ENCODE peak calls at places on chromosomes 5 and 9, in four cellular contexts. One of them, this sample, is unnamed.

GRCh38 chr5:34620185-34620584 is 35.9 kb upstream of the RAI14 start:
- DNase-seq in HCT116: no peak
- DNase-seq in K562: no peak
- DNase-seq in HepG2: no peak
- DNase-seq in this sample: no peak

GRCh38 chr5:149903441-149903840 is 41.2 kb downstream of the PDE6A start:
- DNase-seq in HCT116: no peak
- DNase-seq in K562: no peak
- DNase-seq in HepG2: no peak
- DNase-seq in this sample: no peak

GRCh38 chr5:169219351-169219750 is 81.6 kb downstream of the SLIT3 start:
- DNase-seq in HCT116: no peak
- DNase-seq in K562: no peak
- DNase-seq in HepG2: no peak
- DNase-seq in this sample: no peak

GRCh38 chr9:131095666-131096489 is 453 bp upstream of the AIF1L start:
- DNase-seq in HCT116: peak
- DNase-seq in K562: peak
- DNase-seq in HepG2: peak
- DNase-seq in this sample: no peak

GRCh38 chr5:136042665-136043121 is 13.9 kb downstream of the TGFBI start:
- DNase-seq in HCT116: no peak
- DNase-seq in K562: no peak
- DNase-seq in HepG2: peak
- DNase-seq in this sample: no peak

GRCh38 chr5:39016587-39017275 is 57.5 kb downstream of the RICTOR start:
- DNase-seq in HCT116: no peak
- DNase-seq in K562: peak
- DNase-seq in HepG2: no peak
- DNase-seq in this sample: no peak

GRCh38 chr5:58274199-58274598 is 185.7 kb downstream of the PLK2 start:
- DNase-seq in HCT116: no peak
- DNase-seq in K562: no peak
- DNase-seq in HepG2: no peak
- DNase-seq in this sample: no peak

GRCh38 chr5:33371660-33372059 is 69.1 kb upstream of the TARS1 start:
- DNase-seq in HCT116: no peak
- DNase-seq in K562: no peak
- DNase-seq in HepG2: no peak
- DNase-seq in this sample: no peak

GRCh38 chr9:130935660-130936271 is 3.3 kb downstream of the FIBCD1 start:
- DNase-seq in HCT116: no peak
- DNase-seq in K562: no peak
- DNase-seq in HepG2: peak
- DNase-seq in this sample: no peak

GRCh38 chr5:115831163-115831768 is 10.1 kb downstream of the ATG12 start:
- DNase-seq in HCT116: no peak
- DNase-seq in K562: peak
- DNase-seq in HepG2: peak
- DNase-seq in this sample: no peak

GRCh38 chr5:88813805-88814584 is 69.0 kb downstream of the MEF2C start:
- DNase-seq in HCT116: no peak
- DNase-seq in K562: peak
- DNase-seq in HepG2: no peak
- DNase-seq in this sample: no peak

GRCh38 chr9:37309136-37309535 is 113.4 kb upstream of the GRHPR start:
- DNase-seq in HCT116: no peak
- DNase-seq in K562: peak
- DNase-seq in HepG2: peak
- DNase-seq in this sample: no peak

GRCh38 chr5:175853573-175854230 is 17.7 kb upstream of the CPLX2 start:
- DNase-seq in HCT116: no peak
- DNase-seq in K562: no peak
- DNase-seq in HepG2: peak
- DNase-seq in this sample: no peak

GRCh38 chr9:89179535-89179919 is 909 bp upstream of the SHC3 start:
- DNase-seq in HCT116: no peak
- DNase-seq in K562: no peak
- DNase-seq in HepG2: no peak
- DNase-seq in this sample: no peak

GRCh38 chr5:180353226-180353962 is at the start of gene GFPT2:
- DNase-seq in HCT116: no peak
- DNase-seq in K562: peak
- DNase-seq in HepG2: peak
- DNase-seq in this sample: no peak

GRCh38 chr5:146048994-146049703 is 56.2 kb downstream of the PLAC8L1 start:
- DNase-seq in HCT116: peak
- DNase-seq in K562: peak
- DNase-seq in HepG2: peak
- DNase-seq in this sample: peak

GRCh38 chr9:16417101-16417500 is 453.4 kb downstream of the BNC2 start:
- DNase-seq in HCT116: no peak
- DNase-seq in K562: no peak
- DNase-seq in HepG2: no peak
- DNase-seq in this sample: no peak

GRCh38 chr9:16414451-16414850 is 456.0 kb downstream of the BNC2 start:
- DNase-seq in HCT116: no peak
- DNase-seq in K562: no peak
- DNase-seq in HepG2: no peak
- DNase-seq in this sample: no peak

GRCh38 chr9:16417749-16418148 is 452.7 kb downstream of the BNC2 start:
- DNase-seq in HCT116: no peak
- DNase-seq in K562: no peak
- DNase-seq in HepG2: no peak
- DNase-seq in this sample: no peak

GRCh38 chr9:16410601-16411285 is 459.7 kb downstream of the BNC2 start:
- DNase-seq in HCT116: no peak
- DNase-seq in K562: no peak
- DNase-seq in HepG2: no peak
- DNase-seq in this sample: no peak

DNA sequence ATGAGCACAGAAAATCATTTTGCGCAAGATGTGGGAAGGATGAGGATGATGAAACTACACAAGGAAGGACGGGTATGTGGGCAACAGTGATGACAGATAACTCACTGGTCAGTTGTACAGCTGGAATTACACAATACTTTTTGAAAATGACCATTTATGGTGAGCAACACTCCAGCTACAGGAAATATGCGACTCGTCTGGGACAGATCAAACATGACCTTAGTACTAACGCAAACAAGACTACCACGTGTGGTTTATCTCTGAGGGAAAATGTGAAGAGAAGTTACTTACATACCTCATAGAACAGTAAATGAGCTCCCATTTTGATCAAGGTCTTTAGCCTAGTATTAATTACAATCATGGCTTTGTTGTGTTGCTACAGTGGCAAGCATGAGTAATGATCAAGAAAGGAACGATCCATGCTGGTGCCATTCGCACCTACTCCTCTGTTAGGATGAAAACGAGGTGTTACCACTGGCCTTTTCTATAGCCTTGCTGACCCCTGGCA is 456.9 kb downstream of the BNC2 start:
- DNase-seq in HCT116: no peak
- DNase-seq in K562: no peak
- DNase-seq in HepG2: peak
- DNase-seq in this sample: no peak
- TF ChIP-seq SIN3A in HCT116: no peak
- TF ChIP-seq SIN3A in K562: no peak
- TF ChIP-seq SIN3A in HepG2: no peak
- TF ChIP-seq SIN3A in this sample: no peak

GRCh38 chr9:136890661-136891060 is 4.3 kb downstream of the TRAF2 start:
- DNase-seq in HCT116: no peak
- DNase-seq in K562: no peak
- DNase-seq in HepG2: no peak
- DNase-seq in this sample: no peak
- TF ChIP-seq TCF7L2 in HCT116: no peak
- TF ChIP-seq TCF7L2 in K562: no peak
- TF ChIP-seq TCF7L2 in HepG2: no peak
- TF ChIP-seq TCF7L2 in this sample: no peak

GRCh38 chr5:68954618-68954910 is 139.2 kb upstream of the SLC30A5 start:
- DNase-seq in HCT116: no peak
- DNase-seq in K562: no peak
- DNase-seq in HepG2: no peak
- DNase-seq in this sample: no peak

GRCh38 chr5:68953151-68953884 is 140.5 kb upstream of the SLC30A5 start:
- DNase-seq in HCT116: no peak
- DNase-seq in K562: no peak
- DNase-seq in HepG2: no peak
- DNase-seq in this sample: no peak

GRCh38 chr5:68957591-68957990 is 136.2 kb upstream of the SLC30A5 start:
- DNase-seq in HCT116: no peak
- DNase-seq in K562: no peak
- DNase-seq in HepG2: no peak
- DNase-seq in this sample: no peak

GRCh38 chr5:68950111-68950510 is 143.7 kb upstream of the SLC30A5 start:
- DNase-seq in HCT116: no peak
- DNase-seq in K562: no peak
- DNase-seq in HepG2: no peak
- DNase-seq in this sample: no peak

GRCh38 chr5:68953885-68954617 is 139.8 kb upstream of the SLC30A5 start:
- DNase-seq in HCT116: no peak
- DNase-seq in K562: no peak
- DNase-seq in HepG2: no peak
- DNase-seq in this sample: no peak
- TF ChIP-seq SIN3A in HCT116: no peak
- TF ChIP-seq SIN3A in K562: no peak
- TF ChIP-seq SIN3A in HepG2: no peak
- TF ChIP-seq SIN3A in this sample: no peak

GRCh38 chr9:137034039-137034708 is 2.3 kb upstream of the FUT7 start:
- DNase-seq in HCT116: no peak
- DNase-seq in K562: no peak
- DNase-seq in HepG2: no peak
- DNase-seq in this sample: no peak
- TF ChIP-seq TCF7L2 in HCT116: peak
- TF ChIP-seq TCF7L2 in K562: no peak
- TF ChIP-seq TCF7L2 in HepG2: no peak
- TF ChIP-seq TCF7L2 in this sample: no peak

GRCh38 chr5:117888688-117889087 is 1099.7 kb downstream of the DTWD2 start:
- DNase-seq in HCT116: no peak
- DNase-seq in K562: no peak
- DNase-seq in HepG2: no peak
- DNase-seq in this sample: no peak
- TF ChIP-seq SIN3A in HCT116: no peak
- TF ChIP-seq SIN3A in K562: no peak
- TF ChIP-seq SIN3A in HepG2: no peak
- TF ChIP-seq SIN3A in this sample: no peak

GRCh38 chr5:111998871-111999270 is 241.9 kb upstream of the NREP start:
- DNase-seq in HCT116: no peak
- DNase-seq in K562: no peak
- DNase-seq in HepG2: no peak
- DNase-seq in this sample: no peak

GRCh38 chr5:111995701-111996100 is 238.7 kb upstream of the NREP start:
- DNase-seq in HCT116: no peak
- DNase-seq in K562: no peak
- DNase-seq in HepG2: no peak
- DNase-seq in this sample: no peak

GRCh38 chr5:111999286-111999685 is 242.3 kb upstream of the NREP start:
- DNase-seq in HCT116: no peak
- DNase-seq in K562: no peak
- DNase-seq in HepG2: no peak
- DNase-seq in this sample: no peak

GRCh38 chr5:111996574-111996973 is 239.6 kb upstream of the NREP start:
- DNase-seq in HCT116: no peak
- DNase-seq in K562: no peak
- DNase-seq in HepG2: no peak
- DNase-seq in this sample: no peak

GRCh38 chr5:111997308-111998159 is 240.5 kb upstream of the NREP start:
- DNase-seq in HCT116: peak
- DNase-seq in K562: no peak
- DNase-seq in HepG2: no peak
- DNase-seq in this sample: peak
- TF ChIP-seq TCF7L2 in HCT116: no peak
- TF ChIP-seq TCF7L2 in K562: no peak
- TF ChIP-seq TCF7L2 in HepG2: no peak
- TF ChIP-seq TCF7L2 in this sample: no peak

DNA sequence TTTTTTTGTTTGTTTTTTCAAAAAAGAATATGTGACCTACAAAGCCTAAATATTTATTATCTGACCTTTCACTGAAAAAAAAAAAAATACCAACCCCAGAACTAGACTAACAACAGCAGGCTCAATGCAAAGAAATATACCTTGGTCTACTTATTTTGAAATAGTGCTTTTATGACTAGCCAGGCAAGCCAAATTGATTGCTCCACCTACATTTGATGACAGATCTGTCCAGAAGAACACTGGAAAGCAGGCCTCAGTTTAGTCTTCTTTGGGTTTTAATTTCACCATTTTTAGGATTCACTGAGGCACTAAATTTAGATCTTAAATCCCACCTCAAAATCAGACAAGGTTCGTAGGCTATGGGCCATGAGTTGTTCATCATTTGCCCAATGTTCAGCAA is 97.3 kb downstream of the PLPP1 start:
- DNase-seq in HCT116: no peak
- DNase-seq in K562: no peak
- DNase-seq in HepG2: no peak
- DNase-seq in this sample: no peak
- TF ChIP-seq SIN3A in HCT116: no peak
- TF ChIP-seq SIN3A in K562: no peak
- TF ChIP-seq SIN3A in HepG2: no peak
- TF ChIP-seq SIN3A in this sample: no peak

GRCh38 chr5:143161893-143162520 is 241.5 kb downstream of the NR3C1 start:
- DNase-seq in HCT116: no peak
- DNase-seq in K562: no peak
- DNase-seq in HepG2: peak
- DNase-seq in this sample: no peak

GRCh38 chr5:143166080-143166479 is 237.4 kb downstream of the NR3C1 start:
- DNase-seq in HCT116: no peak
- DNase-seq in K562: no peak
- DNase-seq in HepG2: no peak
- DNase-seq in this sample: no peak

GRCh38 chr5:143165049-143165448 is 238.4 kb downstream of the NR3C1 start:
- DNase-seq in HCT116: no peak
- DNase-seq in K562: no peak
- DNase-seq in HepG2: no peak
- DNase-seq in this sample: no peak

GRCh38 chr5:143164557-143164956 is 238.9 kb downstream of the NR3C1 start:
- DNase-seq in HCT116: no peak
- DNase-seq in K562: no peak
- DNase-seq in HepG2: no peak
- DNase-seq in this sample: no peak

GRCh38 chr5:143162810-143163209 is 240.7 kb downstream of the NR3C1 start:
- DNase-seq in HCT116: no peak
- DNase-seq in K562: no peak
- DNase-seq in HepG2: no peak
- DNase-seq in this sample: no peak
- TF ChIP-seq TCF7L2 in HCT116: no peak
- TF ChIP-seq TCF7L2 in K562: no peak
- TF ChIP-seq TCF7L2 in HepG2: no peak
- TF ChIP-seq TCF7L2 in this sample: no peak

DNA sequence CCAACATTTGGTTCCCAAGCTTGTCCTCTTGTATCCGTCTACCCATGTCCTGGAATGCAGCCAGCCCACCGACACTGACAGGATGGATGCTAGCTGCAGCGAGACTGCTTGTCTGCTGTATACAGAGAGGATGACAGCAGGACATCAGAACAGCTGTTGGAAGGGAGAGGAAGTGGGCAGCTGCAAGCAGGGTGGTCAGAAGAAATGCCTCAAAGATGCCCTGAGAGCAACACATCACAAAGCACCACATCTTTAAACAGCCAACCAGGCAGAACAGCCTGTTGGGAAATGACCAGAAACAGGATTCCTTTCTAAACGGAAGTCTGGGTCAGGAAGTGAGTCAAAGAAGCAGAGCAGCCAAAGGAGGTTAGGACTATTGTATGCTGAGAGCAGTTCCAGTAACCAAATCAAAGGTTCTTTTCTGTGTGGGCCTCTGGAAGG is 219.1 kb downstream of the NDUFS4 start:
- DNase-seq in HCT116: no peak
- DNase-seq in K562: no peak
- DNase-seq in HepG2: no peak
- DNase-seq in this sample: no peak
- TF ChIP-seq SIN3A in HCT116: no peak
- TF ChIP-seq SIN3A in K562: no peak
- TF ChIP-seq SIN3A in HepG2: no peak
- TF ChIP-seq SIN3A in this sample: no peak